ENCODE peak calls at places on chromosomes 11 and 22, in eight cellular contexts. E, O, J, S, A, Y, N and C are unnamed samples.
A peak's percentile ranks its signal among the peaks of the same experiment; 100 is the strongest.

GRCh38 chr22:18034076-18034475 is 9.7 kb upstream of the MICAL3 start:
- DNase-seq in J (no peak), N (no peak), Y (no peak), O (no peak), E (no peak), A (no peak), S (no peak), C (no peak)

GRCh38 chr22:38862375-38863329 is 9.4 kb downstream of the CBX6 start:
- DNase-seq in S (no peak), A (peak; percentile 27), N (no peak), O (no peak), Y (no peak), E (peak; percentile 82), J (no peak), C (peak; percentile 72)

GRCh38 chr22:39275814-39276443 is 31.1 kb upstream of the PDGFB start:
- DNase-seq in A (no peak), N (no peak), Y (no peak), E (no peak), S (no peak), J (no peak), O (no peak), C (no peak)

GRCh38 chr11:75654314-75654713 is 14.5 kb downstream of the MAP6 start:
- DNase-seq in S (no peak), J (no peak), O (no peak), N (no peak), Y (no peak), E (no peak), A (no peak), C (no peak)

GRCh38 chr11:107712342-107712741 is 486 bp upstream of the SLN start:
- DNase-seq in Y (no peak), N (no peak), A (no peak), E (no peak), J (no peak), S (no peak), O (no peak), C (no peak)

GRCh38 chr11:11538277-11538960 is 83.4 kb downstream of the GALNT18 start:
- DNase-seq in A (no peak), N (no peak), Y (no peak), E (peak; percentile 92), J (no peak), O (no peak), S (no peak), C (no peak)

GRCh38 chr22:46362221-46362933 is 26.9 kb downstream of the TRMU start:
- DNase-seq in A (no peak), S (no peak), Y (no peak), O (no peak), J (no peak), N (no peak), E (peak; percentile 63), C (peak; percentile 93)

GRCh38 chr11:85685820-85686459 is at the start of gene CCDC89:
- DNase-seq in J (no peak), S (no peak), E (peak; percentile 88), N (no peak), A (no peak), O (peak; percentile 30), Y (peak; percentile 54), C (peak; percentile 95)

GRCh38 chr11:126613272-126613671 is 257.8 kb downstream of the ST3GAL4 start:
- DNase-seq in J (no peak), O (no peak), E (no peak), A (no peak), N (no peak), S (no peak), Y (no peak), C (no peak)

GRCh38 chr22:45742866-45743450 is 71.3 kb downstream of the ATXN10 start:
- DNase-seq in O (peak; percentile 30), E (no peak), S (no peak), A (peak; percentile 86), Y (no peak), J (no peak), N (no peak), C (no peak)

GRCh38 chr11:29280452-29280851 is 736.4 kb downstream of the KCNA4 start:
- DNase-seq in Y (no peak), S (no peak), O (no peak), N (no peak), J (no peak), E (no peak), A (no peak), C (no peak)